ENCODE peak calls at places on chromosomes 7 and 10, in ten cellular contexts. J is keratinocyte, A is PC-9, G is HCT116, O is SK-N-SH, S is PC-3, F is neural progenitor cell, U is GM23248, I is MM.1S, K is astrocyte. X is an unnamed sample.
A peak's percentile ranks its signal among the peaks of the same experiment; 100 is the strongest.

GRCh38 chr7:18866359-18867036 is 250.9 kb downstream of the TWIST1 start:
- DNase-seq in G (peak; percentile 43), U (peak; percentile 100), K (peak; percentile 100), O (no peak), A (peak; percentile 14), S (peak; percentile 93), I (no peak), J (peak; percentile 52), F (no peak), X (peak; percentile 90)

GRCh38 chr10:111207525-111207924 is 130.7 kb downstream of the ADRA2A start:
- DNase-seq in U (no peak), I (no peak), K (no peak), S (no peak), O (peak; percentile 5), G (no peak), J (no peak), F (peak; percentile 8), A (no peak), X (no peak)

GRCh38 chr10:36341466-36341865 is 699.4 kb upstream of the FZD8 start:
- DNase-seq in K (no peak), U (no peak), A (no peak), F (no peak), G (no peak), S (peak; percentile 50), I (no peak), O (no peak), J (no peak), X (no peak)

GRCh38 chr7:26664735-26665420 is 199.5 kb downstream of the SKAP2 start:
- DNase-seq in G (no peak), I (peak; percentile 60), F (no peak), J (no peak), K (no peak), A (peak; percentile 65), O (no peak), S (peak; percentile 36), U (peak; percentile 50), X (no peak)

GRCh38 chr7:158473238-158473637 is 114.4 kb downstream of the PTPRN2 start:
- DNase-seq in J (no peak), O (no peak), U (no peak), A (no peak), G (no peak), I (peak; percentile 74), S (no peak), K (no peak), F (peak; percentile 27), X (no peak)

GRCh38 chr7:101453617-101454016 is 90.9 kb downstream of the COL26A1 start:
- DNase-seq in J (no peak), S (no peak), F (no peak), A (no peak), U (no peak), I (no peak), G (no peak), O (peak; percentile 6), K (peak; percentile 15), X (no peak)

GRCh38 chr7:158275711-158276413 is 311.8 kb downstream of the PTPRN2 start:
- DNase-seq in F (no peak), O (no peak), G (no peak), J (no peak), I (no peak), A (no peak), S (no peak), U (no peak), K (no peak), X (peak; percentile 38)

GRCh38 chr10:4263281-4263921 is 478.4 kb upstream of the KLF6 start:
- DNase-seq in F (no peak), O (no peak), J (no peak), K (no peak), U (no peak), S (no peak), I (no peak), G (no peak), A (no peak), X (no peak)

GRCh38 chr7:54788664-54789063 is 29.7 kb upstream of the SEC61G start:
- DNase-seq in U (peak; percentile 91), G (peak; percentile 95), A (peak; percentile 79), O (peak; percentile 73), I (no peak), J (peak; percentile 63), S (peak; percentile 95), K (peak; percentile 81), F (peak; percentile 68), X (peak; percentile 96)

GRCh38 chr7:2108501-2109250 is 124.1 kb downstream of the MAD1L1 start:
- DNase-seq in A (no peak), K (no peak), O (peak; percentile 68), J (no peak), F (peak; percentile 83), I (no peak), S (no peak), U (no peak), G (no peak), X (no peak)

GRCh38 chr7:92623544-92623943 is 33.4 kb upstream of the FAM133B start:
- DNase-seq in S (no peak), J (no peak), G (no peak), I (no peak), A (no peak), K (no peak), F (no peak), U (no peak), O (no peak), X (no peak)
- H3K79me2 ChIP-seq in S (no peaks in the 10 kb centered on the region), J (peaks cover 55% of the 10 kb centered on the region), G (peaks cover 4% of the 10 kb centered on the region), I (peaks cover 59% of the 10 kb centered on the region), A (peaks cover 6% of the 10 kb centered on the region), K (peaks cover 60% of the 10 kb centered on the region), F (no peaks in the 10 kb centered on the region), U (peaks cover 80% of the 10 kb centered on the region), O (peaks cover 91% of the 10 kb centered on the region), X (peaks cover 52% of the 10 kb centered on the region)

GRCh38 chr10:49175587-49176309 is 12.4 kb downstream of the TMEM273 start:
- DNase-seq in I (no peak), F (no peak), J (no peak), A (no peak), K (no peak), U (no peak), S (no peak), G (no peak), O (no peak), X (no peak)

GRCh38 chr10:49178489-49179471 is 9.4 kb downstream of the TMEM273 start:
- DNase-seq in U (no peak), S (no peak), J (no peak), K (no peak), I (no peak), F (no peak), O (no peak), G (no peak), A (no peak), X (no peak)

GRCh38 chr10:49176310-49177268 is 11.6 kb downstream of the TMEM273 start:
- DNase-seq in K (no peak), S (no peak), G (no peak), I (no peak), J (no peak), O (no peak), U (no peak), A (no peak), F (no peak), X (peak; percentile 53)

GRCh38 chr10:49179699-49180511 is 8.3 kb downstream of the TMEM273 start:
- DNase-seq in A (no peak), K (no peak), U (no peak), S (no peak), J (no peak), O (no peak), G (no peak), I (no peak), F (no peak), X (no peak)

DNA sequence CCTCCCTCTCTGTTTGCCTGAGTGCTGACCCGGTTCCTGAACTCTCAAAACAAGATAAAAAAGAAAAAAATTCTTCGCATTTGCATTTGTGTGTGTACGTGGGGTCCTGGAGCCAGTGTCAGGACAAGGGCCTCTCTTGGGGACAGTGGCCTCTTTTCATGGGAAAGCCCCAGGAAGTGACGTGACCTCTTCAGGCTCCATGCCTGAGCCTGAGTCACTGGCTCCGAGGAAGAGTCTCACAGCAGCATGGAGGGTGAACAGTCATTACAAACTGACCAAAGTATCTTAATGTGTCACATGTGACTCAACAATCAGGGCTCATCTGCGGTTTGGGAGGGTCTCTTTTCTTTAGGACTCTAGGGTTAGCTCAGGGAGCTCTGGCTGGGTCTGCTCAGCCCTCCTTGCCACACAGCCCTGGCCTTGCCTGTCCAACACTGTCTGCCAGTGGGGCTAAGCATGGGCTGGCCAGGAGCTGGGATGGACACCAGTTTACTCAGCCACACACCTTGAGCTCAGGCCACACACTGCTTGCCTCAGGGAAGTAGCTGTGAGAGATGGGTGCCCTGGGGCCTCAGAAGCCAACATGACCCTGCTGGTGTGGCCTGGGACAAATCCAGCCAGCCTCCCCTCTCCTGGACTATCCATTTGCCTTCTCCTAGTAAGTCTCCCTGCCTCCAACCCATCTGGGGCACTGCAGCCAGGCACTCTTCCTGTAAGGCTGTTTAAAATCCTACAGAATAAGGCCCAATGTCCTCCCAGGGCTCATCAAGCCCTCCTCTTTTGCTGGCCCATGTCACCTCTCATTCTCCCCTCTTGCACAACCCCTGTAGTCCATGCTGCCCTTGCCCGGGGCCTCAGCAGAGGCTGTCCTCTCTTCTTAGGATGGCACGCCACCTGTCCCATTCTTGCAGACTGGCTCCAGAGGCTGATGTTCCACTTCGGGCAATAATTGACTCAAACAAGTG is 10.5 kb downstream of the TMEM273 start:
- DNase-seq in J (peak; percentile 40), G (peak; percentile 27), O (no peak), F (no peak), A (peak; percentile 28), I (no peak), U (peak; percentile 97), S (peak; percentile 97), K (peak; percentile 85), X (peak; percentile 96)
- H3K79me2 ChIP-seq in J (no peaks in the 10 kb centered on the region), G (no peaks in the 10 kb centered on the region), O (no peaks in the 10 kb centered on the region), F (no peaks in the 10 kb centered on the region), A (no peaks in the 10 kb centered on the region), I (no peaks in the 10 kb centered on the region), U (no peaks in the 10 kb centered on the region), S (no peaks in the 10 kb centered on the region), K (no peaks in the 10 kb centered on the region), X (no peaks in the 10 kb centered on the region)

DNA sequence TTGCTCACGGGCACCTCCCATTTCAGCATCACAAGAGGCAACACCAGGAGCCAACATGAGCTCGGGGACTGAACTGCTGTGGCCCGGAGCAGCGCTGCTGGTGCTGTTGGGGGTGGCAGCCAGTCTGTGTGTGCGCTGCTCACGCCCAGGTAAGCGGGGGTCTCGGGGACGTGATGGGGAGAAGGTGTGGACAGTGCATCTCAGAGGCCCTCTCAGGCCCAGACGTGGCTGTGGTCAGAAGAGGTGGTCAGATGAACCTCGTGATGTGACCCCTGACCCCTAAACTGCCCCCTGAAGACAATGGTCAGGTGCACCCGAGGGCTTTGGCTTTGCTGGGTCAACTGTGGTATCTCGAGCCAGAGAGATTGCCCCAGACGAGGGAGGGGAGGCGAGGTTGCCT is 6.1 kb downstream of the LAT2 start:
- DNase-seq in J (no peak), K (no peak), G (no peak), O (no peak), I (no peak), F (no peak), A (no peak), S (no peak), U (no peak), X (no peak)
- H3K79me2 ChIP-seq in J (no peaks in the 10 kb centered on the region), K (no peaks in the 10 kb centered on the region), G (no peaks in the 10 kb centered on the region), O (no peaks in the 10 kb centered on the region), I (no peaks in the 10 kb centered on the region), F (no peaks in the 10 kb centered on the region), A (no peaks in the 10 kb centered on the region), S (no peaks in the 10 kb centered on the region), U (no peaks in the 10 kb centered on the region), X (no peaks in the 10 kb centered on the region)

DNA sequence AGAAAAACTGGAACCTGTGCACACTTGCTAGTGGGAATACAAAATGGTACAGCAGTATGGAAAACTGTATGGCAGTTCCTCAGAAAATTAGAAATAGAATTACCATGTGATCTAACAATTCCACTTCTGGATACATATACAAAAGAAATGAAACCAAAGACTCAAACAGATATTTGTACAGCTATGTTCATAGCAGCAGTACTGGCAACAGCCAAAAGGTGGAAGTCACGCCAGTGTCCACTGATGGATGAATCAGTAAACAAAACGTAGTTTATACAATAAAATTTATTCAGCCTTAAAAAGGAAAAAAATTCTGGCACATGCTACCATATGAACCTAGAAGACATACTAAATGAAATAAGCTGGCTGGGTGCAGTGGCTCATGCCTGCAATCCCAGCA is 23.0 kb downstream of the IDE start:
- DNase-seq in I (no peak), S (peak; percentile 7), J (no peak), U (peak; percentile 2), O (no peak), A (no peak), K (no peak), G (no peak), F (no peak), X (no peak)
- H3K79me2 ChIP-seq in I (peaks cover 67% of the 10 kb centered on the region), S (peaks cover 11% of the 10 kb centered on the region), J (peaks cover 6% of the 10 kb centered on the region), U (peaks cover 80% of the 10 kb centered on the region), O (peaks cover 72% of the 10 kb centered on the region), A (peaks cover 6% of the 10 kb centered on the region), K (peaks cover 21% of the 10 kb centered on the region), G (peaks cover 62% of the 10 kb centered on the region), F (peaks cover 74% of the 10 kb centered on the region), X (peaks cover 34% of the 10 kb centered on the region)